ENCODE peak calls at places on chromosome 15, in nine cellular contexts. One of them, this sample, is unnamed.

GRCh38 chr15:39287322-39288195 is 293.3 kb upstream of the THBS1 start:
- DNase-seq in fibroblast of mammary gland: peak
- DNase-seq in cardiac muscle cell: no peak
- DNase-seq in breast epithelium: peak
- DNase-seq in AG04449: no peak
- DNase-seq in IMR-90: peak
- DNase-seq in epithelial cell of esophagus: peak
- DNase-seq in fibroblast of lung: peak
- DNase-seq in GM12865: no peak
- DNase-seq in this sample: no peak

GRCh38 chr15:78810377-78811123 is 714 bp downstream of the ADAMTS7 start:
- DNase-seq in epithelial cell of esophagus: peak
- DNase-seq in cardiac muscle cell: peak
- DNase-seq in GM12865: no peak
- DNase-seq in fibroblast of mammary gland: peak
- DNase-seq in fibroblast of lung: peak
- DNase-seq in IMR-90: peak
- DNase-seq in breast epithelium: no peak
- DNase-seq in AG04449: no peak
- DNase-seq in this sample: no peak

GRCh38 chr15:88975891-88976290 is 62.7 kb upstream of the MFGE8 start:
- DNase-seq in fibroblast of lung: peak
- DNase-seq in GM12865: no peak
- DNase-seq in cardiac muscle cell: no peak
- DNase-seq in epithelial cell of esophagus: no peak
- DNase-seq in IMR-90: no peak
- DNase-seq in fibroblast of mammary gland: no peak
- DNase-seq in breast epithelium: no peak
- DNase-seq in AG04449: no peak
- DNase-seq in this sample: no peak

GRCh38 chr15:70672081-70672480 is 91.3 kb downstream of the UACA start:
- DNase-seq in cardiac muscle cell: no peak
- DNase-seq in fibroblast of mammary gland: no peak
- DNase-seq in fibroblast of lung: peak
- DNase-seq in AG04449: peak
- DNase-seq in GM12865: peak
- DNase-seq in breast epithelium: no peak
- DNase-seq in epithelial cell of esophagus: no peak
- DNase-seq in IMR-90: no peak
- DNase-seq in this sample: no peak

GRCh38 chr15:33701304-33701696 is 267.0 kb upstream of the CHRM5 start:
- DNase-seq in fibroblast of lung: no peak
- DNase-seq in cardiac muscle cell: no peak
- DNase-seq in fibroblast of mammary gland: no peak
- DNase-seq in GM12865: no peak
- DNase-seq in IMR-90: no peak
- DNase-seq in epithelial cell of esophagus: peak
- DNase-seq in AG04449: no peak
- DNase-seq in breast epithelium: no peak
- DNase-seq in this sample: no peak

GRCh38 chr15:39127925-39128617 is 452.8 kb upstream of the THBS1 start:
- DNase-seq in fibroblast of lung: peak
- DNase-seq in AG04449: peak
- DNase-seq in IMR-90: peak
- DNase-seq in breast epithelium: no peak
- DNase-seq in epithelial cell of esophagus: peak
- DNase-seq in GM12865: no peak
- DNase-seq in cardiac muscle cell: peak
- DNase-seq in fibroblast of mammary gland: peak
- DNase-seq in this sample: peak

GRCh38 chr15:96553006-96553405 is 222.5 kb downstream of the NR2F2 start:
- DNase-seq in fibroblast of mammary gland: peak
- DNase-seq in IMR-90: no peak
- DNase-seq in GM12865: no peak
- DNase-seq in fibroblast of lung: no peak
- DNase-seq in cardiac muscle cell: no peak
- DNase-seq in epithelial cell of esophagus: peak
- DNase-seq in AG04449: no peak
- DNase-seq in breast epithelium: no peak
- DNase-seq in this sample: no peak

GRCh38 chr15:79378394-79379158 is 53.6 kb upstream of the MINAR1 start:
- DNase-seq in fibroblast of lung: no peak
- DNase-seq in GM12865: no peak
- DNase-seq in AG04449: no peak
- DNase-seq in epithelial cell of esophagus: peak
- DNase-seq in breast epithelium: no peak
- DNase-seq in IMR-90: peak
- DNase-seq in fibroblast of mammary gland: peak
- DNase-seq in cardiac muscle cell: no peak
- DNase-seq in this sample: peak

GRCh38 chr15:88255496-88256171 is 905 bp downstream of the NTRK3 start:
- DNase-seq in IMR-90: peak
- DNase-seq in breast epithelium: peak
- DNase-seq in GM12865: no peak
- DNase-seq in fibroblast of lung: peak
- DNase-seq in AG04449: no peak
- DNase-seq in cardiac muscle cell: peak
- DNase-seq in fibroblast of mammary gland: peak
- DNase-seq in epithelial cell of esophagus: peak
- DNase-seq in this sample: no peak

GRCh38 chr15:62972814-62973213 is 69.7 kb upstream of the TPM1 start:
- DNase-seq in GM12865: no peak
- DNase-seq in IMR-90: peak
- DNase-seq in fibroblast of lung: peak
- DNase-seq in cardiac muscle cell: no peak
- DNase-seq in epithelial cell of esophagus: peak
- DNase-seq in breast epithelium: no peak
- DNase-seq in fibroblast of mammary gland: peak
- DNase-seq in AG04449: no peak
- DNase-seq in this sample: no peak

GRCh38 chr15:72859757-72860145 is 76.2 kb upstream of the ADPGK start:
- DNase-seq in GM12865: no peak
- DNase-seq in AG04449: no peak
- DNase-seq in epithelial cell of esophagus: no peak
- DNase-seq in breast epithelium: no peak
- DNase-seq in IMR-90: no peak
- DNase-seq in fibroblast of mammary gland: no peak
- DNase-seq in cardiac muscle cell: no peak
- DNase-seq in fibroblast of lung: no peak
- DNase-seq in this sample: no peak

GRCh38 chr15:68730491-68731317 is 90.0 kb downstream of the ANP32A start:
- DNase-seq in cardiac muscle cell: peak
- DNase-seq in GM12865: peak
- DNase-seq in breast epithelium: no peak
- DNase-seq in epithelial cell of esophagus: peak
- DNase-seq in fibroblast of mammary gland: peak
- DNase-seq in fibroblast of lung: peak
- DNase-seq in IMR-90: peak
- DNase-seq in AG04449: no peak
- DNase-seq in this sample: peak

GRCh38 chr15:41919201-41919820 is 25.5 kb upstream of the SPTBN5 start:
- DNase-seq in IMR-90: no peak
- DNase-seq in breast epithelium: no peak
- DNase-seq in fibroblast of lung: no peak
- DNase-seq in cardiac muscle cell: no peak
- DNase-seq in epithelial cell of esophagus: no peak
- DNase-seq in fibroblast of mammary gland: no peak
- DNase-seq in GM12865: no peak
- DNase-seq in AG04449: no peak
- DNase-seq in this sample: no peak

DNA sequence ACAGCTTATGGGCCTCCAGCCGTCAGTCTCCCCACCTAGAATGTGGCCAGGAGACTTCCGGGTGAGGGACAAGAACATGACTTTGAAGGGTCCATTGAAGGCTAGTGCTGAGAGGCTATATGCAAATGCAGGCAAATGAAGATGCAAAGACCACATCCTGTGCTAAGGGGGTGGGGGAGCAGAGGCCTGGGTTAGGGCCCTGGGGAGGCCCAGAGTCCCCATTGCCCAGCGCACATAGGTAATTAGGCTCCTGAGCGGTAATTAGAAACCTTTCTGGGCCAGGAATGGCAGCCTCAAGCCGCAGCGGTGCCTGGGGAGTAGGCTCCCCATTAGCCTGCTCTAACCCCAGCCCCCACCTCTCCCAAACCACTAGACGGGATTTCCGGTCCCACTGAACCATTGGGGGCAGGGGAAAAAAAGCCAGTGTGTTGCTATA is 6.9 kb downstream of the CSK start:
- DNase-seq in cardiac muscle cell: no peak
- DNase-seq in breast epithelium: no peak
- DNase-seq in IMR-90: no peak
- DNase-seq in fibroblast of lung: no peak
- DNase-seq in GM12865: peak
- DNase-seq in epithelial cell of esophagus: no peak
- DNase-seq in AG04449: no peak
- DNase-seq in fibroblast of mammary gland: no peak
- DNase-seq in this sample: no peak
- H3K4me3 ChIP-seq in cardiac muscle cell: no peak
- H3K4me3 ChIP-seq in breast epithelium: no peak
- H3K4me3 ChIP-seq in IMR-90: no peak
- H3K4me3 ChIP-seq in fibroblast of lung: no peak
- H3K4me3 ChIP-seq in GM12865: peak
- H3K4me3 ChIP-seq in epithelial cell of esophagus: no peak
- H3K4me3 ChIP-seq in AG04449: no peak
- H3K4me3 ChIP-seq in fibroblast of mammary gland: no peak
- H3K4me3 ChIP-seq in this sample: no peak

GRCh38 chr15:58080398-58080797 is 14.9 kb upstream of the ALDH1A2 start:
- DNase-seq in fibroblast of mammary gland: no peak
- DNase-seq in GM12865: no peak
- DNase-seq in cardiac muscle cell: no peak
- DNase-seq in breast epithelium: no peak
- DNase-seq in IMR-90: no peak
- DNase-seq in epithelial cell of esophagus: no peak
- DNase-seq in AG04449: no peak
- DNase-seq in fibroblast of lung: no peak
- DNase-seq in this sample: no peak

GRCh38 chr15:58074452-58074851 is 8.9 kb upstream of the ALDH1A2 start:
- DNase-seq in epithelial cell of esophagus: no peak
- DNase-seq in AG04449: no peak
- DNase-seq in fibroblast of mammary gland: no peak
- DNase-seq in GM12865: no peak
- DNase-seq in cardiac muscle cell: no peak
- DNase-seq in IMR-90: no peak
- DNase-seq in fibroblast of lung: no peak
- DNase-seq in breast epithelium: no peak
- DNase-seq in this sample: no peak

GRCh38 chr15:58081446-58081845 is 15.9 kb upstream of the ALDH1A2 start:
- DNase-seq in AG04449: no peak
- DNase-seq in fibroblast of mammary gland: peak
- DNase-seq in epithelial cell of esophagus: peak
- DNase-seq in fibroblast of lung: no peak
- DNase-seq in GM12865: no peak
- DNase-seq in IMR-90: no peak
- DNase-seq in cardiac muscle cell: no peak
- DNase-seq in breast epithelium: no peak
- DNase-seq in this sample: no peak

GRCh38 chr15:58078591-58078990 is 13.1 kb upstream of the ALDH1A2 start:
- DNase-seq in epithelial cell of esophagus: no peak
- DNase-seq in IMR-90: no peak
- DNase-seq in fibroblast of lung: no peak
- DNase-seq in AG04449: no peak
- DNase-seq in GM12865: no peak
- DNase-seq in breast epithelium: no peak
- DNase-seq in fibroblast of mammary gland: peak
- DNase-seq in cardiac muscle cell: no peak
- DNase-seq in this sample: no peak

GRCh38 chr15:58077427-58077826 is 11.9 kb upstream of the ALDH1A2 start:
- DNase-seq in breast epithelium: no peak
- DNase-seq in cardiac muscle cell: peak
- DNase-seq in AG04449: no peak
- DNase-seq in GM12865: peak
- DNase-seq in epithelial cell of esophagus: peak
- DNase-seq in fibroblast of mammary gland: peak
- DNase-seq in IMR-90: no peak
- DNase-seq in fibroblast of lung: no peak
- DNase-seq in this sample: no peak
- TF ChIP-seq CTCF in breast epithelium: no peak
- TF ChIP-seq CTCF in cardiac muscle cell: peak
- TF ChIP-seq CTCF in AG04449: no peak
- TF ChIP-seq CTCF in GM12865: no peak
- TF ChIP-seq CTCF in epithelial cell of esophagus: peak
- TF ChIP-seq CTCF in fibroblast of mammary gland: peak
- TF ChIP-seq CTCF in IMR-90: no peak
- TF ChIP-seq CTCF in fibroblast of lung: no peak
- TF ChIP-seq CTCF in this sample: no peak

GRCh38 chr15:64634576-64635485 is 140.6 kb downstream of the RBPMS2 start:
- DNase-seq in epithelial cell of esophagus: peak
- DNase-seq in AG04449: no peak
- DNase-seq in cardiac muscle cell: peak
- DNase-seq in IMR-90: no peak
- DNase-seq in breast epithelium: no peak
- DNase-seq in fibroblast of lung: peak
- DNase-seq in GM12865: peak
- DNase-seq in fibroblast of mammary gland: no peak
- DNase-seq in this sample: no peak
- H3K4me3 ChIP-seq in epithelial cell of esophagus: no peak
- H3K4me3 ChIP-seq in AG04449: no peak
- H3K4me3 ChIP-seq in cardiac muscle cell: no peak
- H3K4me3 ChIP-seq in IMR-90: no peak
- H3K4me3 ChIP-seq in breast epithelium: no peak
- H3K4me3 ChIP-seq in fibroblast of lung: no peak
- H3K4me3 ChIP-seq in GM12865: peak
- H3K4me3 ChIP-seq in fibroblast of mammary gland: no peak
- H3K4me3 ChIP-seq in this sample: no peak

DNA sequence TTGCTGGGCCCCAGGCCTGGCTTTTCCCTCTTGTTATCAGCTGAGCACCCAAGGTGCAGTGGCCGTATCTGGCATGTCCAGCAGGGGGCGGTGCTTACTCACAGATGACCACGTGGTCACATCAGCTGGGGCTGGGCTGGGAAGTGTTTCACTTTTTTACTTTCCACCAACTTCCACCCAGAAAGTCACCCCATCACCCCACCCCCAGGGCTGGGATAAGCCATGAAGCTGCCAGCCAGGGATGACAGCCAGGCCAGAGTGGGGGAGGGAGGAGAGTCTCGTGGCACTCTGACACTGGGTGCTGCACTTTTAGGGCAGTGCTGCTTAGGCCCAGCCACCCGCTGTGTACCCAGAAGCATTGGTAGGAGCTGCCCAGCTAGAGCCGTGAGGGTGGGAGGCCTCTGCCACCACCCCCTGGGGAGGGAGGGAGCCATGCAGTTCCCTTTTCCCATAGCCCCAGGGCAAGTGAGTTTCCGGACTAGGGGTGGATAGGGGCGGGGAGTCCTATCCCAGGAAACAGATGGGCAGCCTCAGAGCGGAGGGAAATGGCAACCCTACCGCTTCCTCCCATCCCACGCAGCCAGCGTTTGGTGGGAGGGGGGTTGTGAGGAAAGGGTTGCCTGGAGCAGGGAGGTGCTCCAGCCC is 6.1 kb downstream of the PPCDC start:
- DNase-seq in fibroblast of mammary gland: peak
- DNase-seq in GM12865: peak
- DNase-seq in IMR-90: peak
- DNase-seq in epithelial cell of esophagus: peak
- DNase-seq in fibroblast of lung: peak
- DNase-seq in cardiac muscle cell: peak
- DNase-seq in AG04449: peak
- DNase-seq in breast epithelium: peak
- DNase-seq in this sample: no peak
- TF ChIP-seq CTCF in fibroblast of mammary gland: peak
- TF ChIP-seq CTCF in GM12865: peak
- TF ChIP-seq CTCF in IMR-90: peak
- TF ChIP-seq CTCF in epithelial cell of esophagus: peak
- TF ChIP-seq CTCF in fibroblast of lung: peak
- TF ChIP-seq CTCF in cardiac muscle cell: peak
- TF ChIP-seq CTCF in AG04449: peak
- TF ChIP-seq CTCF in breast epithelium: peak
- TF ChIP-seq CTCF in this sample: peak

This sample was measured in HFF-Myc.